ENCODE peak calls at places on chromosomes 4 and X, in nine cellular contexts. One of them, this sample, is unnamed.
A peak's percentile ranks its signal among the peaks of the same experiment; 100 is the strongest.

GRCh38 chr4:47817275-47817674 is 20.6 kb downstream of the CORIN start:
- DNase-seq in mucosa of descending colon: no peak
- DNase-seq in adrenal gland: no peak
- DNase-seq in HCT116: no peak
- DNase-seq in mesendoderm: no peak
- DNase-seq in HepG2: peak; percentile 4
- DNase-seq in tibial artery: no peak
- DNase-seq in CD4-positive, CD25-positive, alpha-beta regulatory T cell: no peak
- DNase-seq in aorta: no peak
- DNase-seq in this sample: no peak

GRCh38 chr4:46975841-46976551 is 17.4 kb downstream of the GABRA4 start:
- DNase-seq in mucosa of descending colon: no peak
- DNase-seq in tibial artery: no peak
- DNase-seq in HepG2: no peak
- DNase-seq in adrenal gland: no peak
- DNase-seq in aorta: no peak
- DNase-seq in CD4-positive, CD25-positive, alpha-beta regulatory T cell: no peak
- DNase-seq in HCT116: no peak
- DNase-seq in mesendoderm: no peak
- DNase-seq in this sample: no peak

GRCh38 chr4:3468804-3469203 is 5.7 kb downstream of the DOK7 start:
- DNase-seq in mesendoderm: no peak
- DNase-seq in HepG2: no peak
- DNase-seq in CD4-positive, CD25-positive, alpha-beta regulatory T cell: no peak
- DNase-seq in HCT116: no peak
- DNase-seq in mucosa of descending colon: no peak
- DNase-seq in adrenal gland: no peak
- DNase-seq in aorta: no peak
- DNase-seq in tibial artery: no peak
- DNase-seq in this sample: no peak

GRCh38 chr4:94410678-94411206 is 41.0 kb upstream of the PDLIM5 start:
- DNase-seq in HCT116: no peak
- DNase-seq in aorta: peak; percentile 90
- DNase-seq in adrenal gland: peak; percentile 40
- DNase-seq in tibial artery: peak; percentile 97
- DNase-seq in HepG2: peak; percentile 76
- DNase-seq in CD4-positive, CD25-positive, alpha-beta regulatory T cell: no peak
- DNase-seq in mesendoderm: no peak
- DNase-seq in mucosa of descending colon: no peak
- DNase-seq in this sample: peak; percentile 70

GRCh38 chr4:70570796-70571195 is 21.3 kb upstream of the AMBN start:
- DNase-seq in adrenal gland: no peak
- DNase-seq in tibial artery: no peak
- DNase-seq in mucosa of descending colon: no peak
- DNase-seq in CD4-positive, CD25-positive, alpha-beta regulatory T cell: no peak
- DNase-seq in HCT116: no peak
- DNase-seq in mesendoderm: no peak
- DNase-seq in HepG2: no peak
- DNase-seq in aorta: no peak
- DNase-seq in this sample: no peak

GRCh38 chrX:141314441-141314840 is 72.1 kb upstream of the SPANXC start:
- DNase-seq in adrenal gland: no peak
- DNase-seq in mesendoderm: no peak
- DNase-seq in aorta: no peak
- DNase-seq in tibial artery: no peak
- DNase-seq in HCT116: no peak
- DNase-seq in CD4-positive, CD25-positive, alpha-beta regulatory T cell: no peak
- DNase-seq in mucosa of descending colon: no peak
- DNase-seq in HepG2: no peak
- DNase-seq in this sample: no peak

GRCh38 chr4:157984285-157984911 is 188.4 kb downstream of the GASK1B start:
- DNase-seq in tibial artery: no peak
- DNase-seq in mucosa of descending colon: no peak
- DNase-seq in HCT116: no peak
- DNase-seq in HepG2: no peak
- DNase-seq in CD4-positive, CD25-positive, alpha-beta regulatory T cell: no peak
- DNase-seq in mesendoderm: no peak
- DNase-seq in aorta: no peak
- DNase-seq in adrenal gland: no peak
- DNase-seq in this sample: no peak

GRCh38 chrX:38192007-38192625 is 28.6 kb downstream of the SRPX start:
- DNase-seq in adrenal gland: peak; percentile 24
- DNase-seq in CD4-positive, CD25-positive, alpha-beta regulatory T cell: peak; percentile 10
- DNase-seq in HepG2: no peak
- DNase-seq in tibial artery: no peak
- DNase-seq in aorta: no peak
- DNase-seq in HCT116: no peak
- DNase-seq in mesendoderm: peak; percentile 16
- DNase-seq in mucosa of descending colon: no peak
- DNase-seq in this sample: no peak

GRCh38 chr4:174152717-174153466 is 130.6 kb downstream of the FBXO8 start:
- DNase-seq in HepG2: no peak
- DNase-seq in adrenal gland: no peak
- DNase-seq in aorta: no peak
- DNase-seq in mesendoderm: peak; percentile 33
- DNase-seq in CD4-positive, CD25-positive, alpha-beta regulatory T cell: no peak
- DNase-seq in mucosa of descending colon: no peak
- DNase-seq in tibial artery: no peak
- DNase-seq in HCT116: no peak
- DNase-seq in this sample: no peak

GRCh38 chr4:16418814-16419213 is 192.5 kb upstream of the TAPT1 start:
- DNase-seq in CD4-positive, CD25-positive, alpha-beta regulatory T cell: no peak
- DNase-seq in mucosa of descending colon: no peak
- DNase-seq in HCT116: no peak
- DNase-seq in tibial artery: no peak
- DNase-seq in mesendoderm: no peak
- DNase-seq in adrenal gland: no peak
- DNase-seq in aorta: no peak
- DNase-seq in HepG2: no peak
- DNase-seq in this sample: no peak

GRCh38 chr4:133102612-133103409 is 46.3 kb upstream of the PCDH10 start:
- DNase-seq in mesendoderm: peak; percentile 21
- DNase-seq in mucosa of descending colon: no peak
- DNase-seq in aorta: no peak
- DNase-seq in adrenal gland: no peak
- DNase-seq in HepG2: no peak
- DNase-seq in tibial artery: no peak
- DNase-seq in HCT116: no peak
- DNase-seq in CD4-positive, CD25-positive, alpha-beta regulatory T cell: no peak
- DNase-seq in this sample: no peak

GRCh38 chrX:36983831-36984230 is 24.3 kb upstream of the FAM47C start:
- DNase-seq in HCT116: no peak
- DNase-seq in tibial artery: no peak
- DNase-seq in HepG2: no peak
- DNase-seq in adrenal gland: no peak
- DNase-seq in aorta: no peak
- DNase-seq in CD4-positive, CD25-positive, alpha-beta regulatory T cell: no peak
- DNase-seq in mucosa of descending colon: no peak
- DNase-seq in mesendoderm: peak; percentile 62
- DNase-seq in this sample: no peak

GRCh38 chr4:42646013-42646784 is 10.7 kb downstream of the ATP8A1 start:
- DNase-seq in HCT116: no peak
- DNase-seq in HepG2: no peak
- DNase-seq in mucosa of descending colon: no peak
- DNase-seq in aorta: no peak
- DNase-seq in tibial artery: no peak
- DNase-seq in mesendoderm: no peak
- DNase-seq in CD4-positive, CD25-positive, alpha-beta regulatory T cell: no peak
- DNase-seq in adrenal gland: peak; percentile 15
- DNase-seq in this sample: no peak

GRCh38 chrX:34624416-34624815 is 32.7 kb downstream of the TMEM47 start:
- DNase-seq in CD4-positive, CD25-positive, alpha-beta regulatory T cell: no peak
- DNase-seq in HepG2: no peak
- DNase-seq in mucosa of descending colon: no peak
- DNase-seq in adrenal gland: no peak
- DNase-seq in mesendoderm: no peak
- DNase-seq in aorta: no peak
- DNase-seq in HCT116: no peak
- DNase-seq in tibial artery: no peak
- DNase-seq in this sample: no peak

GRCh38 chrX:66021407-66021757 is 18.5 kb downstream of the VSIG4 start:
- DNase-seq in CD4-positive, CD25-positive, alpha-beta regulatory T cell: no peak
- DNase-seq in mesendoderm: no peak
- DNase-seq in aorta: no peak
- DNase-seq in HepG2: no peak
- DNase-seq in mucosa of descending colon: no peak
- DNase-seq in HCT116: no peak
- DNase-seq in adrenal gland: no peak
- DNase-seq in tibial artery: no peak
- DNase-seq in this sample: no peak

GRCh38 chrX:66019310-66019652 is 20.6 kb downstream of the VSIG4 start:
- DNase-seq in tibial artery: no peak
- DNase-seq in aorta: no peak
- DNase-seq in CD4-positive, CD25-positive, alpha-beta regulatory T cell: no peak
- DNase-seq in HCT116: no peak
- DNase-seq in adrenal gland: no peak
- DNase-seq in mesendoderm: no peak
- DNase-seq in HepG2: no peak
- DNase-seq in mucosa of descending colon: no peak
- DNase-seq in this sample: no peak

GRCh38 chrX:66018585-66019309 is 21.1 kb downstream of the VSIG4 start:
- DNase-seq in mucosa of descending colon: no peak
- DNase-seq in adrenal gland: no peak
- DNase-seq in aorta: no peak
- DNase-seq in HepG2: no peak
- DNase-seq in HCT116: no peak
- DNase-seq in mesendoderm: no peak
- DNase-seq in tibial artery: no peak
- DNase-seq in CD4-positive, CD25-positive, alpha-beta regulatory T cell: no peak
- DNase-seq in this sample: no peak

GRCh38 chrX:66020578-66021406 is 19.1 kb downstream of the VSIG4 start:
- DNase-seq in HepG2: no peak
- DNase-seq in tibial artery: no peak
- DNase-seq in HCT116: no peak
- DNase-seq in aorta: no peak
- DNase-seq in mucosa of descending colon: no peak
- DNase-seq in adrenal gland: no peak
- DNase-seq in CD4-positive, CD25-positive, alpha-beta regulatory T cell: no peak
- DNase-seq in mesendoderm: no peak
- DNase-seq in this sample: no peak

GRCh38 chrX:66019974-66020373 is 19.9 kb downstream of the VSIG4 start:
- DNase-seq in HepG2: no peak
- DNase-seq in mucosa of descending colon: no peak
- DNase-seq in HCT116: no peak
- DNase-seq in CD4-positive, CD25-positive, alpha-beta regulatory T cell: no peak
- DNase-seq in adrenal gland: no peak
- DNase-seq in tibial artery: no peak
- DNase-seq in mesendoderm: no peak
- DNase-seq in aorta: no peak
- DNase-seq in this sample: no peak
- H3K4me1 ChIP-seq in HepG2: no peaks in the 10 kb centered on the region
- H3K4me1 ChIP-seq in mucosa of descending colon: no peaks in the 10 kb centered on the region
- H3K4me1 ChIP-seq in HCT116: peaks cover 8% of the 10 kb centered on the region
- H3K4me1 ChIP-seq in CD4-positive, CD25-positive, alpha-beta regulatory T cell: peaks cover 18% of the 10 kb centered on the region
- H3K4me1 ChIP-seq in adrenal gland: no peaks in the 10 kb centered on the region
- H3K4me1 ChIP-seq in tibial artery: no peaks in the 10 kb centered on the region
- H3K4me1 ChIP-seq in mesendoderm: no peaks in the 10 kb centered on the region
- H3K4me1 ChIP-seq in aorta: no peaks in the 10 kb centered on the region
- H3K4me1 ChIP-seq in this sample: no peaks in the 10 kb centered on the region

GRCh38 chr4:113636877-113637276 is 124.7 kb downstream of the CAMK2D start:
- DNase-seq in tibial artery: no peak
- DNase-seq in adrenal gland: no peak
- DNase-seq in CD4-positive, CD25-positive, alpha-beta regulatory T cell: peak; percentile 64
- DNase-seq in aorta: no peak
- DNase-seq in mesendoderm: peak; percentile 60
- DNase-seq in mucosa of descending colon: peak; percentile 35
- DNase-seq in HCT116: no peak
- DNase-seq in HepG2: no peak
- DNase-seq in this sample: no peak
- H3K4me1 ChIP-seq in tibial artery: peaks cover 13% of the 10 kb centered on the region
- H3K4me1 ChIP-seq in adrenal gland: peaks cover 23% of the 10 kb centered on the region
- H3K4me1 ChIP-seq in CD4-positive, CD25-positive, alpha-beta regulatory T cell: peaks cover 25% of the 10 kb centered on the region
- H3K4me1 ChIP-seq in aorta: peaks cover 14% of the 10 kb centered on the region
- H3K4me1 ChIP-seq in mesendoderm: peaks cover 3% of the 10 kb centered on the region
- H3K4me1 ChIP-seq in mucosa of descending colon: peaks cover 28% of the 10 kb centered on the region
- H3K4me1 ChIP-seq in HCT116: peaks cover 19% of the 10 kb centered on the region
- H3K4me1 ChIP-seq in HepG2: peaks cover 76% of the 10 kb centered on the region
- H3K4me1 ChIP-seq in this sample: no peaks in the 10 kb centered on the region

GRCh38 chr4:168549145-168549544 is 52.3 kb downstream of the PALLD start:
- DNase-seq in HCT116: no peak
- DNase-seq in aorta: no peak
- DNase-seq in mesendoderm: no peak
- DNase-seq in CD4-positive, CD25-positive, alpha-beta regulatory T cell: no peak
- DNase-seq in mucosa of descending colon: no peak
- DNase-seq in HepG2: no peak
- DNase-seq in adrenal gland: no peak
- DNase-seq in tibial artery: no peak
- DNase-seq in this sample: no peak

GRCh38 chr4:168553714-168554370 is 57.0 kb downstream of the PALLD start:
- DNase-seq in tibial artery: no peak
- DNase-seq in HepG2: no peak
- DNase-seq in HCT116: no peak
- DNase-seq in mucosa of descending colon: no peak
- DNase-seq in CD4-positive, CD25-positive, alpha-beta regulatory T cell: no peak
- DNase-seq in mesendoderm: no peak
- DNase-seq in aorta: no peak
- DNase-seq in adrenal gland: no peak
- DNase-seq in this sample: no peak

GRCh38 chr4:168551945-168552695 is 55.3 kb downstream of the PALLD start:
- DNase-seq in mesendoderm: peak; percentile 75
- DNase-seq in mucosa of descending colon: no peak
- DNase-seq in HepG2: peak; percentile 2
- DNase-seq in HCT116: peak; percentile 59
- DNase-seq in tibial artery: no peak
- DNase-seq in adrenal gland: no peak
- DNase-seq in aorta: no peak
- DNase-seq in CD4-positive, CD25-positive, alpha-beta regulatory T cell: peak; percentile 36
- DNase-seq in this sample: no peak

GRCh38 chr4:168550071-168550766 is 53.4 kb downstream of the PALLD start:
- DNase-seq in mucosa of descending colon: no peak
- DNase-seq in mesendoderm: no peak
- DNase-seq in adrenal gland: no peak
- DNase-seq in HepG2: no peak
- DNase-seq in CD4-positive, CD25-positive, alpha-beta regulatory T cell: no peak
- DNase-seq in aorta: no peak
- DNase-seq in tibial artery: no peak
- DNase-seq in HCT116: no peak
- DNase-seq in this sample: no peak

GRCh38 chr4:168551211-168551610 is 54.4 kb downstream of the PALLD start:
- DNase-seq in HepG2: no peak
- DNase-seq in aorta: no peak
- DNase-seq in mucosa of descending colon: no peak
- DNase-seq in mesendoderm: no peak
- DNase-seq in CD4-positive, CD25-positive, alpha-beta regulatory T cell: no peak
- DNase-seq in HCT116: no peak
- DNase-seq in tibial artery: no peak
- DNase-seq in adrenal gland: no peak
- DNase-seq in this sample: no peak
- H3K4me1 ChIP-seq in HepG2: no peaks in the 10 kb centered on the region
- H3K4me1 ChIP-seq in aorta: no peaks in the 10 kb centered on the region
- H3K4me1 ChIP-seq in mucosa of descending colon: no peaks in the 10 kb centered on the region
- H3K4me1 ChIP-seq in mesendoderm: no peaks in the 10 kb centered on the region
- H3K4me1 ChIP-seq in CD4-positive, CD25-positive, alpha-beta regulatory T cell: no peaks in the 10 kb centered on the region
- H3K4me1 ChIP-seq in HCT116: peaks cover 89% of the 10 kb centered on the region
- H3K4me1 ChIP-seq in tibial artery: no peaks in the 10 kb centered on the region
- H3K4me1 ChIP-seq in adrenal gland: no peaks in the 10 kb centered on the region
- H3K4me1 ChIP-seq in this sample: no peaks in the 10 kb centered on the region

DNA sequence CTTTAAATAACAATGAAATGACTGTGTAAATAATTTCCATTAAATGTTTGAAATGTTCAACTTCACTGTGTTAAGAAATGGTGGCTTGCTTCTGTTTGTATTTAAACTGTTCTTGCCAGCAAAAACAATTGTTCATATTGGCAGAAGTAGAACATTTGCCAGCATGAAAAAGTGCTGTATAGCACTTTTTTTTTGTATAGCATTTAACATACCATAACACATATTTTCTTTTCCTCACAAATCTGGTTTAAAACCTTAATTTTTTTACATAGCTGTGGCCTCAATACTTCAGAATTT is 94.1 kb downstream of the COX18 start:
- DNase-seq in mesendoderm: no peak
- DNase-seq in HepG2: no peak
- DNase-seq in tibial artery: no peak
- DNase-seq in aorta: no peak
- DNase-seq in HCT116: no peak
- DNase-seq in adrenal gland: no peak
- DNase-seq in mucosa of descending colon: no peak
- DNase-seq in CD4-positive, CD25-positive, alpha-beta regulatory T cell: no peak
- DNase-seq in this sample: no peak
- H3K4me1 ChIP-seq in mesendoderm: no peaks in the 10 kb centered on the region
- H3K4me1 ChIP-seq in HepG2: no peaks in the 10 kb centered on the region
- H3K4me1 ChIP-seq in tibial artery: peaks cover 13% of the 10 kb centered on the region
- H3K4me1 ChIP-seq in aorta: peaks cover 8% of the 10 kb centered on the region
- H3K4me1 ChIP-seq in HCT116: no peaks in the 10 kb centered on the region
- H3K4me1 ChIP-seq in adrenal gland: no peaks in the 10 kb centered on the region
- H3K4me1 ChIP-seq in mucosa of descending colon: no peaks in the 10 kb centered on the region
- H3K4me1 ChIP-seq in CD4-positive, CD25-positive, alpha-beta regulatory T cell: no peaks in the 10 kb centered on the region
- H3K4me1 ChIP-seq in this sample: no peaks in the 10 kb centered on the region